ENCODE peak calls at places on chromosome 13, in four cellular contexts. One of them, this sample, is unnamed.

GRCh38 chr13:42041684-42042035 is 6.8 kb upstream of the DGKH start:
- DNase-seq in GM03348: peak
- DNase-seq in globus pallidus: peak
- DNase-seq in cerebellar nuclear complex: no peak
- DNase-seq in this sample: no peak

GRCh38 chr13:107867701-107868661 is 347.4 kb downstream of the LIG4 start:
- DNase-seq in GM03348: peak
- DNase-seq in globus pallidus: peak
- DNase-seq in cerebellar nuclear complex: no peak
- DNase-seq in this sample: no peak

GRCh38 chr13:19618925-19619324 is 14.5 kb upstream of the MPHOSPH8 start:
- DNase-seq in GM03348: peak
- DNase-seq in globus pallidus: no peak
- DNase-seq in cerebellar nuclear complex: no peak
- DNase-seq in this sample: no peak

GRCh38 chr13:21537105-21537504 is 66.9 kb downstream of the MICU2 start:
- DNase-seq in GM03348: peak
- DNase-seq in globus pallidus: no peak
- DNase-seq in cerebellar nuclear complex: no peak
- DNase-seq in this sample: no peak

GRCh38 chr13:110353339-110353977 is 46.4 kb downstream of the COL4A2 start:
- DNase-seq in GM03348: no peak
- DNase-seq in globus pallidus: no peak
- DNase-seq in cerebellar nuclear complex: no peak
- DNase-seq in this sample: no peak

GRCh38 chr13:49240017-49240416 is 7.7 kb upstream of the CDADC1 start:
- DNase-seq in GM03348: peak
- DNase-seq in globus pallidus: no peak
- DNase-seq in cerebellar nuclear complex: no peak
- DNase-seq in this sample: no peak

GRCh38 chr13:110457361-110457760 is 104.2 kb downstream of the RAB20 start:
- DNase-seq in GM03348: no peak
- DNase-seq in globus pallidus: no peak
- DNase-seq in cerebellar nuclear complex: no peak
- DNase-seq in this sample: no peak

GRCh38 chr13:39712626-39713025 is 57.2 kb downstream of the COG6 start:
- DNase-seq in GM03348: no peak
- DNase-seq in globus pallidus: no peak
- DNase-seq in cerebellar nuclear complex: no peak
- DNase-seq in this sample: no peak

GRCh38 chr13:112629161-112629560 is 41.2 kb upstream of the TUBGCP3 start:
- DNase-seq in GM03348: no peak
- DNase-seq in globus pallidus: no peak
- DNase-seq in cerebellar nuclear complex: no peak
- DNase-seq in this sample: no peak

GRCh38 chr13:44300895-44301638 is 72.6 kb upstream of the SERP2 start:
- DNase-seq in GM03348: peak
- DNase-seq in globus pallidus: no peak
- DNase-seq in cerebellar nuclear complex: peak
- DNase-seq in this sample: no peak

GRCh38 chr13:92187378-92187989 is 789.1 kb downstream of the GPC5 start:
- DNase-seq in GM03348: peak
- DNase-seq in globus pallidus: peak
- DNase-seq in cerebellar nuclear complex: no peak
- DNase-seq in this sample: no peak

GRCh38 chr13:102584423-102584822 is 12.4 kb upstream of the TPP2 start:
- DNase-seq in GM03348: no peak
- DNase-seq in globus pallidus: peak
- DNase-seq in cerebellar nuclear complex: no peak
- DNase-seq in this sample: no peak

GRCh38 chr13:25662516-25662915 is 290.7 kb downstream of the ATP8A2 start:
- DNase-seq in GM03348: no peak
- DNase-seq in globus pallidus: no peak
- DNase-seq in cerebellar nuclear complex: no peak
- DNase-seq in this sample: no peak

GRCh38 chr13:111846396-111847174 is 220.4 kb upstream of the SOX1 start:
- DNase-seq in GM03348: no peak
- DNase-seq in globus pallidus: no peak
- DNase-seq in cerebellar nuclear complex: no peak
- DNase-seq in this sample: no peak

GRCh38 chr13:85261757-85262346 is 537.4 kb downstream of the SLITRK6 start:
- DNase-seq in GM03348: no peak
- DNase-seq in globus pallidus: no peak
- DNase-seq in cerebellar nuclear complex: no peak
- DNase-seq in this sample: no peak

GRCh38 chr13:99376132-99376531 is 68.9 kb upstream of the GPR183 start:
- DNase-seq in GM03348: no peak
- DNase-seq in globus pallidus: peak
- DNase-seq in cerebellar nuclear complex: no peak
- DNase-seq in this sample: no peak

GRCh38 chr13:43489168-43489730 is 297.5 kb downstream of the ENOX1 start:
- DNase-seq in GM03348: no peak
- DNase-seq in globus pallidus: no peak
- DNase-seq in cerebellar nuclear complex: no peak
- DNase-seq in this sample: no peak

GRCh38 chr13:74105871-74106270 is 28.3 kb downstream of the KLF12 start:
- DNase-seq in GM03348: no peak
- DNase-seq in globus pallidus: no peak
- DNase-seq in cerebellar nuclear complex: no peak
- DNase-seq in this sample: no peak

GRCh38 chr13:65378943-65379519 is 1851.1 kb downstream of the PCDH9 start:
- DNase-seq in GM03348: no peak
- DNase-seq in globus pallidus: no peak
- DNase-seq in cerebellar nuclear complex: no peak
- DNase-seq in this sample: no peak

GRCh38 chr13:40309881-40310280 is 356.6 kb downstream of the FOXO1 start:
- DNase-seq in GM03348: no peak
- DNase-seq in globus pallidus: no peak
- DNase-seq in cerebellar nuclear complex: no peak
- DNase-seq in this sample: no peak

GRCh38 chr13:39415403-39415802 is 187.6 kb downstream of the LHFPL6 start:
- DNase-seq in GM03348: peak
- DNase-seq in globus pallidus: peak
- DNase-seq in cerebellar nuclear complex: no peak
- DNase-seq in this sample: no peak

GRCh38 chr13:80177327-80177726 is 163.6 kb downstream of the SPRY2 start:
- DNase-seq in GM03348: no peak
- DNase-seq in globus pallidus: no peak
- DNase-seq in cerebellar nuclear complex: no peak
- DNase-seq in this sample: no peak

GRCh38 chr13:51977606-51978005 is 33.6 kb downstream of the ATP7B start:
- DNase-seq in GM03348: no peak
- DNase-seq in globus pallidus: no peak
- DNase-seq in cerebellar nuclear complex: no peak
- DNase-seq in this sample: no peak

GRCh38 chr13:55632402-55632801 is 1508.3 kb upstream of the PRR20A start:
- DNase-seq in GM03348: no peak
- DNase-seq in globus pallidus: no peak
- DNase-seq in cerebellar nuclear complex: no peak
- DNase-seq in this sample: no peak

GRCh38 chr13:91144054-91144453 is 203.4 kb upstream of the MIR17HG start:
- DNase-seq in GM03348: no peak
- DNase-seq in globus pallidus: no peak
- DNase-seq in cerebellar nuclear complex: no peak
- DNase-seq in this sample: no peak

GRCh38 chr13:42492372-42492920 is 81.5 kb upstream of the TNFSF11 start:
- DNase-seq in GM03348: no peak
- DNase-seq in globus pallidus: no peak
- DNase-seq in cerebellar nuclear complex: no peak
- DNase-seq in this sample: no peak

GRCh38 chr13:113224486-113224885 is 15.1 kb downstream of the CUL4A start:
- DNase-seq in GM03348: no peak
- DNase-seq in globus pallidus: no peak
- DNase-seq in cerebellar nuclear complex: no peak
- DNase-seq in this sample: no peak

GRCh38 chr13:74555291-74556001 is 421.2 kb upstream of the KLF12 start:
- DNase-seq in GM03348: no peak
- DNase-seq in globus pallidus: no peak
- DNase-seq in cerebellar nuclear complex: no peak
- DNase-seq in this sample: no peak